ENCODE peak calls at places on chromosomes 1 and 21, in eight cellular contexts. W is endodermal cell; J is hepatocyte; T is tibial nerve; K is uterus; A is cardiac muscle cell; B is CD4-positive, alpha-beta T cell; I is K562. S is an unnamed sample. For H3K9me3, the result is how much of the 10 kb centered on the place peaks cover.

GRCh38 chr1:117930173-117930447 is 571 bp downstream of the WDR3 start:
- DNase-seq in B (no peak), A (no peak), T (no peak), I (no peak), K (no peak), J (no peak), W (no peak), S (no peak)

GRCh38 chr1:21633141-21633755 is 35.9 kb downstream of the RAP1GAP start:
- DNase-seq in K (no peak), A (no peak), W (no peak), I (peak), T (no peak), B (no peak), J (no peak), S (no peak)

GRCh38 chr1:12161662-12162458 is 4.9 kb upstream of the TNFRSF1B start:
- DNase-seq in J (peak), T (peak), I (peak), A (no peak), B (peak), W (peak), K (peak), S (peak)

GRCh38 chr1:7299994-7300393 is 471.1 kb upstream of the VAMP3 start:
- DNase-seq in A (no peak), W (peak), B (no peak), I (no peak), J (peak), K (no peak), T (no peak), S (no peak)

GRCh38 chr21:33089439-33089838 is 19.5 kb downstream of the OLIG1 start:
- DNase-seq in J (no peak), W (no peak), K (no peak), I (no peak), A (no peak), B (no peak), T (peak), S (no peak)

GRCh38 chr1:53327183-53327941 is 508 bp downstream of the LRP8 start:
- DNase-seq in J (peak), B (peak), A (peak), W (peak), K (peak), T (no peak), I (peak), S (peak)

GRCh38 chr21:44969965-44970755 is 30.3 kb downstream of the SLX9 start:
- DNase-seq in A (no peak), J (no peak), I (no peak), W (no peak), B (no peak), K (no peak), T (no peak), S (no peak)

GRCh38 chr1:199489594-199489993 is 537.9 kb upstream of the NR5A2 start:
- DNase-seq in J (no peak), A (no peak), K (no peak), B (no peak), T (no peak), W (no peak), I (no peak), S (no peak)

GRCh38 chr21:16095005-16095404 is 365.2 kb downstream of the USP25 start:
- DNase-seq in B (no peak), T (no peak), W (no peak), A (no peak), I (no peak), J (no peak), K (no peak), S (no peak)

GRCh38 chr1:97778718-97779117 is 142.1 kb downstream of the DPYD start:
- DNase-seq in T (no peak), A (no peak), W (no peak), J (no peak), K (no peak), I (no peak), B (no peak), S (no peak)
- H3K9me3 ChIP-seq in T (under half), A (under half), W (under half), J (under half), K (under half), I (under half), B (under half), S (under half)

GRCh38 chr21:30710499-30710898 is 8.1 kb downstream of the KRTAP21-3 start:
- DNase-seq in T (no peak), A (no peak), B (no peak), K (no peak), I (no peak), W (no peak), J (no peak), S (no peak)

DNA sequence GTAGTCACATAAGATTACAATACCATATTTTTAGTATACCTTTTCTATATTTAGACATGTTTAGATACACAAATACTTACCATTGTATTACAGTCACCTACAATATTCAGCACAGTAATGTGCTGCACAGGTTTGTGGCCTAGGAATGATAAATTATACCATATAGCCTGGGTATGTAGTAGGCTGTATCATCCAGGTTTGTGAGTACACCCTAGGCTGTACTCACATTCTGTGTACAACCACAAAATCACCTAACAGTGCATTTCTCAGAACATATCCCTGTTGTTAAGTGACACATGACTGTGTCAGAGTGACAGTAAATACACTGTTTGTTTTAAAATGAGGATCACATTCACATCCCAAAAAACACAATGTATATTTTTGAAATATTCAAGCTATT is 11.2 kb downstream of the KRTAP21-3 start:
- DNase-seq in I (no peak), J (no peak), W (no peak), K (no peak), A (no peak), T (no peak), B (no peak), S (no peak)
- H3K9me3 ChIP-seq in I (under half), J (under half), W (under half), K (under half), A (under half), T (under half), B (under half), S (under half)

GRCh38 chr1:152886090-152886489 is 8.0 kb downstream of the SMCP start:
- DNase-seq in T (no peak), I (no peak), W (no peak), A (no peak), J (no peak), K (no peak), B (no peak), S (no peak)

GRCh38 chr1:152884966-152885624 is 7.0 kb downstream of the SMCP start:
- DNase-seq in T (no peak), B (no peak), I (no peak), W (no peak), J (no peak), A (no peak), K (no peak), S (no peak)

GRCh38 chr1:152884506-152884905 is 6.4 kb downstream of the SMCP start:
- DNase-seq in K (no peak), A (no peak), I (no peak), J (no peak), W (no peak), B (no peak), T (no peak), S (no peak)

GRCh38 chr1:152886758-152887409 is 8.8 kb downstream of the SMCP start:
- DNase-seq in J (no peak), K (no peak), T (no peak), A (no peak), B (no peak), I (no peak), W (no peak), S (no peak)

GRCh38 chr1:152884085-152884484 is 6.0 kb downstream of the SMCP start:
- DNase-seq in W (no peak), K (no peak), I (no peak), B (no peak), A (no peak), J (no peak), T (no peak), S (no peak)
- H3K9me3 ChIP-seq in W (under half), K (under half), I (under half), B (under half), A (under half), J (under half), T (under half), S (under half)

DNA sequence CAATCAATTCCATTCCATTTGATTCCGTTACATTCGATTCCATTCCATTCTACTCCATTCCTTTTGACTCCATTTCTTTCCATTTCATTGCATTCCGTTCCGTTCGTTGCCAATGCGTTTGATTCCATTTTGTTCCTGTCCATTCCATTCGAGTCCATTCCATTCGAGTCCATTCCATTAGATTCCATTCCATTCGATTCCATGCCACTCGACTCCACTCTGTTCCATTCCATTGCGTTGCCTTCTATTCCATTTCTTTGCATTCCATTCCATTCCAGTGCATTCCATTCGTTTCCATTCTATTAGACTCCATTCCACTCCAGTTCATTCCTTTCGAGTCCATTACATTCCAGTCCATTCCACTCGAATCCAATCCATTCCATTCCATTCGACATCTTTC is 2587.5 kb upstream of the TPTE start:
- DNase-seq in I (no peak), K (no peak), T (no peak), J (no peak), A (no peak), W (no peak), B (no peak), S (no peak)
- H3K9me3 ChIP-seq in I (under half), K (under half), T (under half), J (half or more), A (half or more), W (under half), B (half or more), S (half or more)

GRCh38 chr1:227604446-227604845 is 41.1 kb downstream of the ZNF678 start:
- DNase-seq in J (no peak), W (no peak), T (no peak), I (no peak), K (no peak), A (no peak), B (no peak), S (no peak)
- H3K9me3 ChIP-seq in J (half or more), W (half or more), T (under half), I (under half), K (under half), A (under half), B (under half), S (under half)

DNA sequence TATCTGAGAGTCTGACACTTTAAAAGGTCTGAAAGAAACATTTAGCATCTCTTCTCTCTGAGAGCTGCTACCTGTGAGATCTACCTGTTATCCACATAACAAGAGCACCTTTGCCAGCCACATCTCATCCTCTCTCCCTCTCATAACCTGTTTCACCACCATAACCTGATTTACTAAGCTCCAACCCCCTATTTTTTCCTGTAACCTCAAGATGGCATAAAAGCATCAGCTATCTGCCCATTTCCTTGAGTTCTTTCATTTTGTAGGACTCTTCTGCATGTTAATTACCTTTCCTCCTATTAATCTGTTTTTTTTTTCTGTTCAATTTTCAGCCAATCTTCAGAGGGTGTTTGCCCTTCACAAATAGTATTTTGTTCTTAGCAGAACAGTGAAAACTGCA is 136.5 kb upstream of the KCNK1 start:
- DNase-seq in I (no peak), B (no peak), T (no peak), A (no peak), J (no peak), W (no peak), K (no peak), S (no peak)
- H3K9me3 ChIP-seq in I (under half), B (under half), T (under half), A (under half), J (under half), W (under half), K (under half), S (under half)

DNA sequence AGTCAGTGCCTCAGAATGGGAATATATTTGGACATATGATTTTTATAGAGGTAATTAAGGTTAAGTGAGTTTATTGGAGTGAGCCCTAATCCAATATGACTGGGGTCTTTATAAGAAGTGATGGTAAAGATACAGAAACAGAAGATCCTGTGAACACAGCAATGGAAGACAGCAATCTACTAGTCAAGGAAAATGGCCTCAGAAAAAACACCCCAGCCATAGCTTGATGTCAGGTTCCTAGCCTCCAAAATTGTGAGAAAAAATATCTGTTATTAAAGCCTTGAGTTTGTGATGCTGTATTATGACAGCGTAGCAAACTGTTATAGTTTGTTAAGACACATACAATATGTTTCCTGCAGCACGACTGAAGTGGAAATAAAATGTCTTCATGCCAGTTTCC is 72.2 kb downstream of the JMJD4 start:
- DNase-seq in A (no peak), T (no peak), K (no peak), W (no peak), B (no peak), J (no peak), I (no peak), S (no peak)
- H3K9me3 ChIP-seq in A (under half), T (half or more), K (half or more), W (half or more), B (half or more), J (half or more), I (under half), S (under half)

GRCh38 chr1:2944705-2945104 is 76.6 kb upstream of the ACTRT2 start:
- DNase-seq in T (no peak), W (no peak), B (no peak), K (no peak), A (no peak), I (no peak), J (no peak), S (no peak)

GRCh38 chr1:2945821-2946231 is 75.4 kb upstream of the ACTRT2 start:
- DNase-seq in K (no peak), J (no peak), B (no peak), W (no peak), I (no peak), T (no peak), A (no peak), S (no peak)

GRCh38 chr1:2941907-2942306 is 79.4 kb upstream of the ACTRT2 start:
- DNase-seq in K (no peak), W (no peak), J (no peak), T (no peak), I (no peak), A (no peak), B (no peak), S (no peak)

GRCh38 chr1:2942410-2942809 is 78.9 kb upstream of the ACTRT2 start:
- DNase-seq in T (no peak), J (no peak), K (no peak), A (no peak), B (no peak), I (no peak), W (no peak), S (no peak)

GRCh38 chr1:2943686-2944260 is 77.5 kb upstream of the ACTRT2 start:
- DNase-seq in J (no peak), A (no peak), W (no peak), B (no peak), I (no peak), T (no peak), K (no peak), S (no peak)
- H3K9me3 ChIP-seq in J (under half), A (under half), W (half or more), B (under half), I (under half), T (under half), K (under half), S (under half)

GRCh38 chr21:9739240-9739639 is 782.1 kb upstream of the TPTE start:
- DNase-seq in J (no peak), K (no peak), T (no peak), I (no peak), W (no peak), B (no peak), A (no peak), S (no peak)
- H3K9me3 ChIP-seq in J (under half), K (under half), T (under half), I (under half), W (half or more), B (under half), A (under half), S (under half)

S was measured in T-helper 17 cell.